ENCODE peak calls at places on chromosomes 3 and 15, in nine cellular contexts. F, C, B, V, J, E, G, I and Z are unnamed samples.

GRCh38 chr3:71972031-71972430 is 187.1 kb upstream of the PROK2 start:
- DNase-seq in F (no peak), C (no peak), B (no peak), V (no peak), J (no peak), E (no peak), G (no peak), I (no peak), Z (no peak)

GRCh38 chr3:147921044-147921443 is 511.9 kb downstream of the ZIC1 start:
- DNase-seq in F (no peak), C (no peak), B (no peak), V (no peak), J (no peak), E (no peak), G (no peak), I (no peak), Z (no peak)

GRCh38 chr3:181066688-181067087 is 77.2 kb upstream of the DNAJC19 start:
- DNase-seq in F (no peak), C (no peak), B (no peak), V (no peak), J (no peak), E (no peak), G (no peak), I (no peak), Z (no peak)

GRCh38 chr3:73530030-73530411 is 94.7 kb downstream of the PDZRN3 start:
- DNase-seq in F (no peak), C (no peak), B (no peak), V (no peak), J (no peak), E (no peak), G (no peak), I (no peak), Z (no peak)

GRCh38 chr15:25905140-25905539 is 42.0 kb upstream of the ATP10A start:
- DNase-seq in F (no peak), C (no peak), B (no peak), V (no peak), J (peak; percentile 87), E (peak; percentile 50), G (no peak), I (no peak), Z (peak; percentile 71)

GRCh38 chr3:141796436-141797166 is 33.4 kb downstream of the GRK7 start:
- DNase-seq in F (peak; percentile 31), C (no peak), B (no peak), V (peak; percentile 79), J (no peak), E (no peak), G (peak; percentile 89), I (no peak), Z (no peak)

GRCh38 chr3:174495231-174495755 is 363.8 kb upstream of the NAALADL2 start:
- DNase-seq in F (no peak), C (no peak), B (no peak), V (no peak), J (no peak), E (no peak), G (no peak), I (no peak), Z (no peak)

GRCh38 chr3:69095636-69096035 is 10.9 kb downstream of the ARL6IP5 start:
- DNase-seq in F (no peak), C (no peak), B (no peak), V (no peak), J (no peak), E (no peak), G (peak; percentile 30), I (no peak), Z (no peak)

GRCh38 chr3:126679831-126680677 is 24.0 kb upstream of the CHCHD6 start:
- DNase-seq in F (no peak), C (no peak), B (no peak), V (no peak), J (no peak), E (no peak), G (no peak), I (no peak), Z (no peak)

GRCh38 chr3:50572158-50572557 is 2.8 kb downstream of the HEMK1 start:
- DNase-seq in F (peak; percentile 55), C (peak; percentile 41), B (no peak), V (peak; percentile 72), J (peak; percentile 89), E (peak; percentile 78), G (peak; percentile 91), I (peak; percentile 35), Z (peak; percentile 71)

GRCh38 chr3:134677196-134677986 is 26.6 kb upstream of the KY start:
- DNase-seq in F (no peak), C (peak; percentile 4), B (no peak), V (peak; percentile 41), J (no peak), E (no peak), G (peak; percentile 53), I (no peak), Z (no peak)

GRCh38 chr15:72195101-72195511 is 2.5 kb downstream of the GRAMD2A start:
- DNase-seq in F (no peak), C (no peak), B (no peak), V (no peak), J (no peak), E (no peak), G (peak; percentile 98), I (no peak), Z (no peak)

GRCh38 chr15:99124641-99125040 is 19.8 kb downstream of the SYNM start:
- DNase-seq in F (no peak), C (no peak), B (no peak), V (no peak), J (peak; percentile 32), E (no peak), G (no peak), I (no peak), Z (no peak)

GRCh38 chr15:35019401-35020327 is 31.6 kb upstream of the ZNF770 start:
- DNase-seq in F (no peak), C (peak; percentile 28), B (no peak), V (no peak), J (no peak), E (no peak), G (no peak), I (no peak), Z (peak; percentile 44)

GRCh38 chr3:37984051-37984450 is 6.5 kb upstream of the VILL start:
- DNase-seq in F (no peak), C (no peak), B (no peak), V (no peak), J (no peak), E (no peak), G (no peak), I (no peak), Z (no peak)

GRCh38 chr3:50454671-50455070 is 48.8 kb downstream of the CACNA2D2 start:
- DNase-seq in F (no peak), C (no peak), B (no peak), V (no peak), J (no peak), E (no peak), G (no peak), I (no peak), Z (no peak)

GRCh38 chr3:17500618-17501017 is 241.8 kb downstream of the TBC1D5 start:
- DNase-seq in F (no peak), C (no peak), B (no peak), V (no peak), J (no peak), E (no peak), G (peak; percentile 8), I (no peak), Z (peak; percentile 64)

GRCh38 chr3:47857151-47857550 is 54.2 kb downstream of the DHX30 start:
- DNase-seq in F (no peak), C (no peak), B (no peak), V (no peak), J (peak; percentile 35), E (no peak), G (no peak), I (no peak), Z (no peak)

GRCh38 chr3:18900994-18901393 is 247.3 kb upstream of the KCNH8 start:
- DNase-seq in F (no peak), C (no peak), B (no peak), V (peak; percentile 8), J (no peak), E (no peak), G (peak; percentile 34), I (no peak), Z (peak; percentile 57)

GRCh38 chr15:79381593-79381992 is 50.5 kb upstream of the MINAR1 start:
- DNase-seq in F (no peak), C (no peak), B (no peak), V (no peak), J (no peak), E (no peak), G (no peak), I (no peak), Z (no peak)

GRCh38 chr3:191388823-191389222 is 58.5 kb upstream of the UTS2B start:
- DNase-seq in F (no peak), C (no peak), B (no peak), V (no peak), J (no peak), E (no peak), G (peak; percentile 14), I (no peak), Z (no peak)

GRCh38 chr3:147937891-147938290 is 528.7 kb downstream of the ZIC1 start:
- DNase-seq in F (no peak), C (no peak), B (no peak), V (no peak), J (no peak), E (no peak), G (no peak), I (no peak), Z (no peak)

GRCh38 chr3:97901327-97902295 is 70.6 kb downstream of the RIOX2 start:
- DNase-seq in F (no peak), C (no peak), B (no peak), V (no peak), J (no peak), E (no peak), G (peak; percentile 18), I (no peak), Z (no peak)

GRCh38 chr3:51944541-51945021 is 2.4 kb downstream of the PARP3 start:
- DNase-seq in F (no peak), C (no peak), B (no peak), V (no peak), J (peak; percentile 80), E (no peak), G (no peak), I (no peak), Z (no peak)

GRCh38 chr3:124629492-124629891 is 100.8 kb upstream of the UMPS start:
- DNase-seq in F (no peak), C (no peak), B (no peak), V (no peak), J (no peak), E (no peak), G (no peak), I (no peak), Z (no peak)

GRCh38 chr3:141746962-141747361 is 8.9 kb downstream of the RNF7 start:
- DNase-seq in F (no peak), C (no peak), B (no peak), V (no peak), J (no peak), E (no peak), G (no peak), I (no peak), Z (no peak)

GRCh38 chr3:60250810-60251209 is 1000.4 kb downstream of the FHIT start:
- DNase-seq in F (no peak), C (no peak), B (no peak), V (no peak), J (no peak), E (no peak), G (no peak), I (no peak), Z (no peak)